ENCODE peak calls at places on chromosomes 4 and X, in four cellular contexts. H is heart right ventricle, U is tibial artery, M is brain microvascular endothelial cell. F is an unnamed sample. For H3K27me3, the result is how much of the 10 kb centered on the place peaks cover.

GRCh38 chr4:125085-125820 is 952 bp downstream of the ZNF718 start:
- DNase-seq in U (peak), M (peak), H (peak), F (peak)

GRCh38 chr4:6087669-6088068 is 69.4 kb upstream of the C4orf50 start:
- DNase-seq in H (peak), M (peak), U (peak), F (no peak)

GRCh38 chrX:11437642-11438379 is 144.6 kb downstream of the AMELX start:
- DNase-seq in U (peak), M (peak), H (peak), F (no peak)

GRCh38 chr4:150145090-150145949 is 67.1 kb downstream of the DCLK2 start:
- DNase-seq in H (no peak), M (no peak), U (no peak), F (no peak)

GRCh38 chr4:15416357-15417327 is 11.2 kb upstream of the C1QTNF7 start:
- DNase-seq in U (no peak), M (no peak), H (no peak), F (no peak)

GRCh38 chrX:19563746-19564145 is 48.4 kb upstream of the MAP3K15 start:
- DNase-seq in M (no peak), U (no peak), H (no peak), F (no peak)

GRCh38 chr4:101400096-101400495 is 52.8 kb upstream of the PPP3CA start:
- DNase-seq in M (peak), H (no peak), U (no peak), F (no peak)

GRCh38 chr4:60133414-60133813 is 1066.7 kb upstream of the ADGRL3 start:
- DNase-seq in U (no peak), H (no peak), M (peak), F (no peak)

GRCh38 chr4:182642831-182643230 is 274.4 kb downstream of the DCTD start:
- DNase-seq in H (no peak), U (no peak), M (peak), F (no peak)

GRCh38 chr4:96164814-96165351 is 325.0 kb downstream of the PDHA2 start:
- DNase-seq in U (no peak), H (no peak), M (peak), F (no peak)

GRCh38 chr4:186740822-186741221 is 17.2 kb upstream of the FAT1 start:
- DNase-seq in M (peak), U (no peak), H (no peak), F (no peak)

GRCh38 chr4:173333658-173334084 is 487 bp downstream of the HMGB2 start:
- DNase-seq in U (peak), M (no peak), H (peak), F (peak)

GRCh38 chrX:141760761-141761160 is 62.2 kb upstream of the SPANXD start:
- DNase-seq in M (no peak), U (no peak), H (no peak), F (no peak)

GRCh38 chr4:127788517-127788916 is 6.4 kb downstream of the HSPA4L start:
- DNase-seq in M (no peak), U (no peak), H (no peak), F (no peak)

GRCh38 chrX:48897157-48897620 is 379 bp downstream of the TIMM17B start:
- DNase-seq in H (peak), M (peak), U (peak), F (peak)

GRCh38 chrX:54560411-54560810 is 30.4 kb downstream of the GNL3L start:
- DNase-seq in M (peak), U (no peak), H (no peak), F (no peak)

GRCh38 chr4:70601422-70602039 is 9.5 kb downstream of the AMBN start:
- DNase-seq in M (peak), U (no peak), H (peak), F (peak)

GRCh38 chr4:71026086-71026485 is 32.6 kb downstream of the DCK start:
- DNase-seq in M (peak), U (no peak), H (peak), F (no peak)

GRCh38 chr4:48178931-48179330 is 44.9 kb upstream of the TXK start:
- DNase-seq in M (no peak), U (no peak), H (no peak), F (no peak)

GRCh38 chr4:48173055-48173991 is 39.3 kb upstream of the TXK start:
- DNase-seq in M (peak), U (no peak), H (no peak), F (no peak)

GRCh38 chr4:48180234-48180633 is 46.2 kb upstream of the TXK start:
- DNase-seq in H (no peak), M (no peak), U (no peak), F (no peak)

GRCh38 chr4:48175806-48176205 is 41.8 kb upstream of the TXK start:
- DNase-seq in U (no peak), M (no peak), H (no peak), F (no peak)

DNA sequence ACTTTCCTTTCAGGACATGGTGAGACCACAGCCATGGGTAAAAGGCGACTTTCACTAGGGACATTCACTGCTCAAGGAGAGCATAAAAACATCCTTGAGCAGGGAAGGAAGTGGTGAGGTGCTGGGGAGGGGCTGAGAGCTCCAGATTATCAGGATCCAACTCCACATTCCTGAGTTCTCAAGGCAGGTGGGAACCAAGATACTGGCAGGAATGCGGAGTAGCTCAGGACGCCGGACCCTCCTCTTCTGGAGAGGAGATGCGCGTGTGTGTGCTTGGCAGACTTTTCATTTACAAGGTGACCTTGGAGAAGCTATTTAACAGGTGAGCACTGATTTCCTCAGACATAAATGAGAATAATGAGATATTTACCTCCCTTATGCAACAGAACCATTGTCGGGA is 41.3 kb upstream of the TXK start:
- DNase-seq in U (no peak), H (no peak), M (no peak), F (no peak)
- H3K27me3 ChIP-seq in U (under half), H (under half), M (under half), F (under half)

GRCh38 chr4:2907226-2907625 is 56.0 kb downstream of the NOP14 start:
- DNase-seq in U (no peak), H (no peak), M (no peak), F (no peak)
- TF ChIP-seq CTCF in U (no peak), H (no peak), M (no peak), F (no peak)

DNA sequence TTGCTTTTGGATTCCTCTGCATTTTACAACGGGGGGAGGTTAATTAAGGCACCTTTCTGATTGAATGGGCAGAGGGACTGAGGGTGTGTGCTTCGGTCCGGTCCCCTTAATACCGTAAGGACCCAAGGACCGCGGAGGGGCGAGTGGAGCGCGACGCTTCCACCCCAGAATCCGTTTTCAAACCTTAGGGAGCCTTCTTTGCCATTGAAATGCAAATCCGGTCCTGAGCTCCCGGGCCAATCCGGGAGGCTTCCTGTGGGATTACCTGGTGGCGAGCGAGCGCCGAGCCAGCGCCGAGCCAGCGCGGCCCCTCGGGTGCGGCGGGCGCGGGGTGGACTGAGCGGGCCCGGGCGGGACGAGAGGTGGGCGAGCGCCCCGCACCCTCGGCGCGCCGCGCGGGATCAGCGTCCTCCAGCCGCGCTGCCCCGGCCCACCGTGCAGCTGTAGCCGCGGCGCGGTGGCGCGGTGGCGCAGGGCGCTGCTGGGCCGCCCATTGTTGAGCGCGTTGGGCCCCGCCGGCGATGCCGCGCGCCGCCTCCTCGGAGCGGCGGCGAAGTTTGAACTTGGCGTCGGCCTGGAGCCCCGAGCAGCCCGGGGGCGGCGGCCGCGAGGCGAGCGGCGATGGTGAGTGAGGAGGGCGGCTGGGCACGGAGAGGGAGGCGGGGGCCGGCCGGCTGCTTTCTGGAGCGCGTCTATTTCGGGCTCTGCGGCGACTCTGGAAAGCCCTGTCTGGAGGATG is 208.7 kb downstream of the SOWAHB start:
- DNase-seq in U (peak), M (no peak), H (no peak), F (peak)
- H3K4me3 ChIP-seq in U (peak), M (peak), H (peak), F (peak)

GRCh38 chr4:155999743-156000142 is 46.1 kb upstream of the CTSO start:
- DNase-seq in U (no peak), M (peak), H (peak), F (no peak)
- H3K27me3 ChIP-seq in U (under half), M (under half), H (under half), F (under half)

GRCh38 chrX:63506320-63506719 is 155.2 kb upstream of the SPIN4 start:
- DNase-seq in H (no peak), U (no peak), M (no peak), F (no peak)
- TF ChIP-seq CTCF in H (no peak), U (peak), M (peak), F (peak)

GRCh38 chrX:107672955-107673378 is 44.7 kb downstream of the PRPS1 start:
- DNase-seq in U (peak), H (peak), M (peak), F (peak)

GRCh38 chrX:107674480-107675364 is 46.4 kb downstream of the PRPS1 start:
- DNase-seq in U (peak), M (peak), H (peak), F (no peak)

GRCh38 chrX:107673401-107673800 is 45.1 kb downstream of the PRPS1 start:
- DNase-seq in H (no peak), U (no peak), M (no peak), F (no peak)

GRCh38 chrX:107675365-107675654 is 47.0 kb downstream of the PRPS1 start:
- DNase-seq in H (no peak), U (no peak), M (no peak), F (no peak)

DNA sequence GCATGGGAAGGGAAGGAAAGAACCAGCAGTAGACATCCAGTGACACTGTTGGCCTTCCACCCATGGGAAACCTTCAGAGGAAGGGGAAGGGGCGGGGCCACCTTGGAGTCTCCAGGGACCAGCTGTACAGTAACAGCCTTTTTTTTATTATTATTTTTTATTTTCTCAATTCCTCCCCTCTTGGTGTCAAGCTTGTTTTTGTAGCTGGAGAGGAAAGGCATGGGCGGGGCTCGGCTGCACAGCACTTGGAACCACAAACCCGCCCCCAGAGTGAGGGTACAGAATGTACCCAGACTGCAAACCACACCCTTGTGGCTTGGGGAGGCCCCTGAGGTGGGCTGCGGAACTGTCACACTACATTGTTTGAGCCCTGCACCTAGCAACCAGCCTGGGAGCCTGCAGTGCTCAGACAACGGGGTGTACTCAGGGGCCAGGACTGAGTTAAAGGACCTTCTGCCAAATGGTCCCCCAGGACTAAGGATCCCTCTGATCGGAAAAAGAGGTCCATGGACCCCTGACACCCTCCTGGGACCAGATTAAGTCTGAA is 45.7 kb downstream of the PRPS1 start:
- DNase-seq in U (peak), H (peak), M (peak), F (peak)
- H3K4me3 ChIP-seq in U (peak), H (no peak), M (peak), F (no peak)